ENCODE peak calls at places on chromosome 21, in eight cellular contexts. One of them, this sample, is unnamed.

GRCh38 chr21:21712761-21713558 is 714.8 kb downstream of the NCAM2 start:
- DNase-seq in SJSA1: no peak
- DNase-seq in lower lobe of right lung: no peak
- DNase-seq in sigmoid colon: no peak
- DNase-seq in heart left ventricle: no peak
- DNase-seq in A549: no peak
- DNase-seq in IMR-90: peak
- DNase-seq in WERI-Rb-1: no peak
- DNase-seq in this sample: no peak

GRCh38 chr21:27250386-27250785 is 283.5 kb upstream of the ADAMTS5 start:
- DNase-seq in SJSA1: no peak
- DNase-seq in lower lobe of right lung: no peak
- DNase-seq in sigmoid colon: no peak
- DNase-seq in heart left ventricle: no peak
- DNase-seq in A549: no peak
- DNase-seq in IMR-90: no peak
- DNase-seq in WERI-Rb-1: no peak
- DNase-seq in this sample: no peak

GRCh38 chr21:15058718-15059316 is 6.0 kb downstream of the NRIP1 start:
- DNase-seq in SJSA1: peak
- DNase-seq in lower lobe of right lung: no peak
- DNase-seq in sigmoid colon: no peak
- DNase-seq in heart left ventricle: no peak
- DNase-seq in A549: peak
- DNase-seq in IMR-90: peak
- DNase-seq in WERI-Rb-1: no peak
- DNase-seq in this sample: no peak

GRCh38 chr21:43782741-43783700 is 6.4 kb upstream of the RRP1 start:
- DNase-seq in SJSA1: no peak
- DNase-seq in lower lobe of right lung: no peak
- DNase-seq in sigmoid colon: no peak
- DNase-seq in heart left ventricle: no peak
- DNase-seq in A549: no peak
- DNase-seq in IMR-90: no peak
- DNase-seq in WERI-Rb-1: no peak
- DNase-seq in this sample: no peak

GRCh38 chr21:29829514-29830255 is 110.1 kb downstream of the GRIK1 start:
- DNase-seq in SJSA1: no peak
- DNase-seq in lower lobe of right lung: no peak
- DNase-seq in sigmoid colon: no peak
- DNase-seq in heart left ventricle: no peak
- DNase-seq in A549: no peak
- DNase-seq in IMR-90: no peak
- DNase-seq in WERI-Rb-1: no peak
- DNase-seq in this sample: no peak

GRCh38 chr21:26888256-26888655 is 43.0 kb upstream of the ADAMTS1 start:
- DNase-seq in SJSA1: no peak
- DNase-seq in lower lobe of right lung: no peak
- DNase-seq in sigmoid colon: no peak
- DNase-seq in heart left ventricle: no peak
- DNase-seq in A549: no peak
- DNase-seq in IMR-90: no peak
- DNase-seq in WERI-Rb-1: no peak
- DNase-seq in this sample: no peak

GRCh38 chr21:25767921-25768320 is 33.1 kb downstream of the GABPA start:
- DNase-seq in SJSA1: no peak
- DNase-seq in lower lobe of right lung: no peak
- DNase-seq in sigmoid colon: no peak
- DNase-seq in heart left ventricle: no peak
- DNase-seq in A549: no peak
- DNase-seq in IMR-90: no peak
- DNase-seq in WERI-Rb-1: no peak
- DNase-seq in this sample: no peak

GRCh38 chr21:40512590-40512989 is 334.4 kb downstream of the DSCAM start:
- DNase-seq in SJSA1: no peak
- DNase-seq in lower lobe of right lung: no peak
- DNase-seq in sigmoid colon: no peak
- DNase-seq in heart left ventricle: no peak
- DNase-seq in A549: no peak
- DNase-seq in IMR-90: no peak
- DNase-seq in WERI-Rb-1: peak
- DNase-seq in this sample: no peak

GRCh38 chr21:39187141-39187540 is 3.9 kb upstream of the PSMG1 start:
- DNase-seq in SJSA1: no peak
- DNase-seq in lower lobe of right lung: no peak
- DNase-seq in sigmoid colon: no peak
- DNase-seq in heart left ventricle: no peak
- DNase-seq in A549: no peak
- DNase-seq in IMR-90: no peak
- DNase-seq in WERI-Rb-1: no peak
- DNase-seq in this sample: no peak

GRCh38 chr21:38520511-38520910 is 22.2 kb upstream of the ERG start:
- DNase-seq in SJSA1: no peak
- DNase-seq in lower lobe of right lung: no peak
- DNase-seq in sigmoid colon: no peak
- DNase-seq in heart left ventricle: no peak
- DNase-seq in A549: no peak
- DNase-seq in IMR-90: no peak
- DNase-seq in WERI-Rb-1: no peak
- DNase-seq in this sample: no peak

GRCh38 chr21:18155508-18156193 is 89.0 kb upstream of the CHODL start:
- DNase-seq in SJSA1: peak
- DNase-seq in lower lobe of right lung: no peak
- DNase-seq in sigmoid colon: no peak
- DNase-seq in heart left ventricle: no peak
- DNase-seq in A549: no peak
- DNase-seq in IMR-90: no peak
- DNase-seq in WERI-Rb-1: no peak
- DNase-seq in this sample: no peak

GRCh38 chr21:34726627-34727337 is 58.0 kb downstream of the CLIC6 start:
- DNase-seq in SJSA1: no peak
- DNase-seq in lower lobe of right lung: no peak
- DNase-seq in sigmoid colon: no peak
- DNase-seq in heart left ventricle: no peak
- DNase-seq in A549: no peak
- DNase-seq in IMR-90: peak
- DNase-seq in WERI-Rb-1: no peak
- DNase-seq in this sample: no peak

GRCh38 chr21:15221799-15222386 is 157.1 kb upstream of the NRIP1 start:
- DNase-seq in SJSA1: no peak
- DNase-seq in lower lobe of right lung: peak
- DNase-seq in sigmoid colon: no peak
- DNase-seq in heart left ventricle: peak
- DNase-seq in A549: peak
- DNase-seq in IMR-90: peak
- DNase-seq in WERI-Rb-1: peak
- DNase-seq in this sample: peak

GRCh38 chr21:37196847-37197246 is 70.3 kb downstream of the VPS26C start:
- DNase-seq in SJSA1: no peak
- DNase-seq in lower lobe of right lung: no peak
- DNase-seq in sigmoid colon: no peak
- DNase-seq in heart left ventricle: no peak
- DNase-seq in A549: no peak
- DNase-seq in IMR-90: no peak
- DNase-seq in WERI-Rb-1: no peak
- DNase-seq in this sample: no peak

GRCh38 chr21:37195649-37196048 is 71.5 kb downstream of the VPS26C start:
- DNase-seq in SJSA1: no peak
- DNase-seq in lower lobe of right lung: no peak
- DNase-seq in sigmoid colon: no peak
- DNase-seq in heart left ventricle: no peak
- DNase-seq in A549: no peak
- DNase-seq in IMR-90: no peak
- DNase-seq in WERI-Rb-1: no peak
- DNase-seq in this sample: no peak

GRCh38 chr21:37193676-37194075 is 73.5 kb downstream of the VPS26C start:
- DNase-seq in SJSA1: no peak
- DNase-seq in lower lobe of right lung: no peak
- DNase-seq in sigmoid colon: no peak
- DNase-seq in heart left ventricle: no peak
- DNase-seq in A549: no peak
- DNase-seq in IMR-90: no peak
- DNase-seq in WERI-Rb-1: no peak
- DNase-seq in this sample: no peak

GRCh38 chr21:37195078-37195477 is 72.1 kb downstream of the VPS26C start:
- DNase-seq in SJSA1: no peak
- DNase-seq in lower lobe of right lung: no peak
- DNase-seq in sigmoid colon: no peak
- DNase-seq in heart left ventricle: no peak
- DNase-seq in A549: no peak
- DNase-seq in IMR-90: no peak
- DNase-seq in WERI-Rb-1: no peak
- DNase-seq in this sample: no peak

DNA sequence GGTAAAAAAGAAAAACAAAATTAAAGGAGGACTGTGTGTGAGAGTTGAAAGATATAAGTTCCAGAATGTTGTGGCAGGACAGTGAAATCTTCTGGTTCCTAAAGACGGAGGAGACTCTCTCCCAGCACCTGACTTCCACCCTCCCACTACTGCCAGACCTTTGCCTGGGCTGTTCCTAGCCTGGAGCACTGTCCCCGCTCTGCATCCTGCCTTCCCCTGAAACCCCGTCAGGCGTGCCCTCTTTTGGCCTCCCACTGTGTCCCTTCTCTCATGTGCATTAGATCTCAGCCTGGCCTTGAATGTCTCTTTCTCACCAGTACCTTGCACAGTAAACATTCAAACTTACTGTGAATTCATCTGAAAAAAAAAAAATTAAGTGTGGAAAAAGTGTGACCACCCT is 74.1 kb downstream of the VPS26C start:
- DNase-seq in SJSA1: no peak
- DNase-seq in lower lobe of right lung: no peak
- DNase-seq in sigmoid colon: no peak
- DNase-seq in heart left ventricle: no peak
- DNase-seq in A549: no peak
- DNase-seq in IMR-90: no peak
- DNase-seq in WERI-Rb-1: no peak
- DNase-seq in this sample: no peak
- H3K27ac ChIP-seq in SJSA1: no peak
- H3K27ac ChIP-seq in lower lobe of right lung: no peak
- H3K27ac ChIP-seq in sigmoid colon: no peak
- H3K27ac ChIP-seq in heart left ventricle: no peak
- H3K27ac ChIP-seq in A549: no peak
- H3K27ac ChIP-seq in IMR-90: no peak
- H3K27ac ChIP-seq in WERI-Rb-1: no peak
- H3K27ac ChIP-seq in this sample: no peak

GRCh38 chr21:42358937-42359336 is 7.4 kb downstream of the TFF1 start:
- DNase-seq in SJSA1: no peak
- DNase-seq in lower lobe of right lung: no peak
- DNase-seq in sigmoid colon: no peak
- DNase-seq in heart left ventricle: no peak
- DNase-seq in A549: no peak
- DNase-seq in IMR-90: no peak
- DNase-seq in WERI-Rb-1: no peak
- DNase-seq in this sample: no peak
- H3K4me3 ChIP-seq in SJSA1: no peak
- H3K4me3 ChIP-seq in lower lobe of right lung: no peak
- H3K4me3 ChIP-seq in sigmoid colon: no peak
- H3K4me3 ChIP-seq in heart left ventricle: no peak
- H3K4me3 ChIP-seq in A549: no peak
- H3K4me3 ChIP-seq in IMR-90: no peak
- H3K4me3 ChIP-seq in WERI-Rb-1: no peak
- H3K4me3 ChIP-seq in this sample: no peak

DNA sequence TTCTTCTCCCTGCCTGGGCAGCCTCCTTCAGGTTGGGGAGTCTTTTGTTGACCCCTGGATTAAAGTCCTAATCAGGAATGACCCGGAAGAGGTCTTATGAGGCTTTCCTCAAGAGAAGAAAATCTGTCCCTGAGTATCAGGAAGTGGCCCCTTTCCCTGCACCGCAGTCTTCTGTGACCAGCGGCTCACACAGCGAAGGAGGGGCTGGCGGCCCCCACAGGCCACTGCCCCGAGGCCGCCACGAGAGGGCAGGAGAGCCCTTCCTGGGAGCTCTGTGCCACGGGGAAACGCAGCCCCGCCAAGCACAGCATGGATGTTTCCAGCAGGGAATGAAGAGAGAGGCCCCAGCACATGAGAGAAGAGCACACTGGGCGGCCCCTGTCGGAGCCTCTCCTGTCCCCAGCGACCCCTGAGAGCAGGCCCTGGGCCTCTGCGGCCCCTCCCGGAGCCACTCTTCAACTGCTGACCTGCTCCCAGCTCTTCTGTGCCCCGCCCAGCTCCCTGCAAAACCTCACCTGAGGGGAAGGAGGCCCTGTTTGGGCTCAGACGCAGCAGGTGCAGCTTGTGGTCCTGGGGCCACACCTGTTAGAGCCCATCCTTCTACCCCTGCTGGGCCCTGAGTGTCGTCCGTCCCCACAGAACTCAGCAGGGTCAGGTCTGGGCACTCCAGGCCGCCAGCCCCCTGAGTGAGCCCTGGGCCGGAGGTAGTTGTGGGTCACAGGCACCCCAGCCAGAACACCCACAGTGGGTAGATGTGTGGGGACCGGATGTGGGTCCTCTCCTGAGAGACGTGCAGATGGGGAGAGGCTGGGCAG is 4.9 kb upstream of the POFUT2 start:
- DNase-seq in SJSA1: peak
- DNase-seq in lower lobe of right lung: peak
- DNase-seq in sigmoid colon: peak
- DNase-seq in heart left ventricle: peak
- DNase-seq in A549: peak
- DNase-seq in IMR-90: peak
- DNase-seq in WERI-Rb-1: peak
- DNase-seq in this sample: peak
- H3K27ac ChIP-seq in SJSA1: no peak
- H3K27ac ChIP-seq in lower lobe of right lung: peak
- H3K27ac ChIP-seq in sigmoid colon: peak
- H3K27ac ChIP-seq in heart left ventricle: peak
- H3K27ac ChIP-seq in A549: peak
- H3K27ac ChIP-seq in IMR-90: peak
- H3K27ac ChIP-seq in WERI-Rb-1: peak
- H3K27ac ChIP-seq in this sample: peak

GRCh38 chr21:41923641-41924342 is 30.0 kb downstream of the C2CD2 start:
- DNase-seq in SJSA1: no peak
- DNase-seq in lower lobe of right lung: no peak
- DNase-seq in sigmoid colon: peak
- DNase-seq in heart left ventricle: peak
- DNase-seq in A549: no peak
- DNase-seq in IMR-90: peak
- DNase-seq in WERI-Rb-1: no peak
- DNase-seq in this sample: no peak

GRCh38 chr21:41926807-41927171 is 27.0 kb downstream of the C2CD2 start:
- DNase-seq in SJSA1: no peak
- DNase-seq in lower lobe of right lung: no peak
- DNase-seq in sigmoid colon: peak
- DNase-seq in heart left ventricle: no peak
- DNase-seq in A549: no peak
- DNase-seq in IMR-90: no peak
- DNase-seq in WERI-Rb-1: no peak
- DNase-seq in this sample: no peak

GRCh38 chr21:41927727-41928409 is 25.9 kb downstream of the C2CD2 start:
- DNase-seq in SJSA1: no peak
- DNase-seq in lower lobe of right lung: no peak
- DNase-seq in sigmoid colon: peak
- DNase-seq in heart left ventricle: no peak
- DNase-seq in A549: no peak
- DNase-seq in IMR-90: no peak
- DNase-seq in WERI-Rb-1: no peak
- DNase-seq in this sample: peak

GRCh38 chr21:41924355-41924754 is 29.5 kb downstream of the C2CD2 start:
- DNase-seq in SJSA1: no peak
- DNase-seq in lower lobe of right lung: no peak
- DNase-seq in sigmoid colon: peak
- DNase-seq in heart left ventricle: no peak
- DNase-seq in A549: no peak
- DNase-seq in IMR-90: peak
- DNase-seq in WERI-Rb-1: no peak
- DNase-seq in this sample: no peak

GRCh38 chr21:41926068-41926806 is 27.6 kb downstream of the C2CD2 start:
- DNase-seq in SJSA1: peak
- DNase-seq in lower lobe of right lung: no peak
- DNase-seq in sigmoid colon: peak
- DNase-seq in heart left ventricle: no peak
- DNase-seq in A549: no peak
- DNase-seq in IMR-90: peak
- DNase-seq in WERI-Rb-1: no peak
- DNase-seq in this sample: peak
- H3K4me3 ChIP-seq in SJSA1: peak
- H3K4me3 ChIP-seq in lower lobe of right lung: peak
- H3K4me3 ChIP-seq in sigmoid colon: peak
- H3K4me3 ChIP-seq in heart left ventricle: peak
- H3K4me3 ChIP-seq in A549: no peak
- H3K4me3 ChIP-seq in IMR-90: peak
- H3K4me3 ChIP-seq in WERI-Rb-1: no peak
- H3K4me3 ChIP-seq in this sample: peak